ENCODE peak calls at places on chromosome 2, in seven cellular contexts. R is psoas muscle, K is colonic mucosa, Y is spleen, O is esophagus muscularis mucosa, V is ovary, A is HCT116. P is an unnamed sample.

GRCh38 chr2:72325592-72326422 is 178.1 kb upstream of the CYP26B1 start:
- DNase-seq in R (no peak), K (peak; percentile 67), Y (no peak), O (no peak), V (no peak), A (no peak), P (peak; percentile 8)

GRCh38 chr2:191165190-191165643 is 14.4 kb upstream of the STAT4 start:
- DNase-seq in R (no peak), K (no peak), Y (no peak), O (no peak), V (no peak), A (peak; percentile 36), P (peak; percentile 52)

GRCh38 chr2:23561544-23561943 is 176.6 kb downstream of the KLHL29 start:
- DNase-seq in R (no peak), K (no peak), Y (no peak), O (no peak), V (no peak), A (no peak), P (no peak)

GRCh38 chr2:160736148-160736547 is 242.5 kb upstream of the RBMS1 start:
- DNase-seq in R (no peak), K (no peak), Y (no peak), O (no peak), V (no peak), A (no peak), P (no peak)

GRCh38 chr2:128320609-128321420 is 2.1 kb upstream of the HS6ST1 start:
- DNase-seq in R (no peak), K (no peak), Y (no peak), O (peak; percentile 82), V (peak; percentile 39), A (no peak), P (no peak)

GRCh38 chr2:96427917-96428316 is 77.2 kb downstream of the NEURL3 start:
- DNase-seq in R (no peak), K (no peak), Y (no peak), O (no peak), V (no peak), A (peak; percentile 90), P (peak; percentile 92)

GRCh38 chr2:74567862-74568261 is 13.3 kb downstream of the DOK1 start:
- DNase-seq in R (no peak), K (no peak), Y (no peak), O (no peak), V (no peak), A (no peak), P (peak; percentile 74)

GRCh38 chr2:6054394-6054732 is 362.2 kb downstream of the SOX11 start:
- DNase-seq in R (no peak), K (no peak), Y (no peak), O (no peak), V (no peak), A (no peak), P (no peak)

GRCh38 chr2:20398956-20399567 is 47.8 kb upstream of the RHOB start:
- DNase-seq in R (no peak), K (no peak), Y (no peak), O (no peak), V (no peak), A (no peak), P (no peak)

GRCh38 chr2:132991464-132992045 is 321.6 kb upstream of the LYPD1 start:
- DNase-seq in R (no peak), K (no peak), Y (no peak), O (no peak), V (no peak), A (no peak), P (no peak)

GRCh38 chr2:74369976-74370375 is 10.1 kb downstream of the DCTN1 start:
- DNase-seq in R (no peak), K (no peak), Y (no peak), O (no peak), V (no peak), A (no peak), P (no peak)

GRCh38 chr2:197086500-197086899 is 160.0 kb upstream of the PGAP1 start:
- DNase-seq in R (no peak), K (no peak), Y (no peak), O (no peak), V (no peak), A (no peak), P (no peak)

GRCh38 chr2:179917272-179917671 is 55.9 kb upstream of the ZNF385B start:
- DNase-seq in R (no peak), K (no peak), Y (no peak), O (no peak), V (no peak), A (no peak), P (peak; percentile 2)

GRCh38 chr2:64831977-64832328 is 157.2 kb upstream of the SLC1A4 start:
- DNase-seq in R (no peak), K (no peak), Y (no peak), O (no peak), V (no peak), A (no peak), P (peak; percentile 11)

GRCh38 chr2:112958428-112959108 is 19.2 kb upstream of the IL36G start:
- DNase-seq in R (no peak), K (peak; percentile 36), Y (no peak), O (peak; percentile 74), V (no peak), A (peak; percentile 41), P (peak; percentile 66)

GRCh38 chr2:240460243-240460630 is 24.8 kb downstream of the GPC1 start:
- DNase-seq in R (peak; percentile 47), K (no peak), Y (peak; percentile 67), O (no peak), V (no peak), A (no peak), P (no peak)

GRCh38 chr2:589551-589950 is 87.7 kb downstream of the TMEM18 start:
- DNase-seq in R (no peak), K (no peak), Y (no peak), O (no peak), V (no peak), A (no peak), P (peak; percentile 12)

GRCh38 chr2:588041-588645 is 89.1 kb downstream of the TMEM18 start:
- DNase-seq in R (no peak), K (no peak), Y (no peak), O (no peak), V (no peak), A (no peak), P (no peak)

GRCh38 chr2:586518-587370 is 90.5 kb downstream of the TMEM18 start:
- DNase-seq in R (no peak), K (no peak), Y (no peak), O (no peak), V (no peak), A (no peak), P (no peak)

GRCh38 chr2:584863-585823 is 92.1 kb downstream of the TMEM18 start:
- DNase-seq in R (no peak), K (no peak), Y (no peak), O (no peak), V (no peak), A (no peak), P (no peak)

DNA sequence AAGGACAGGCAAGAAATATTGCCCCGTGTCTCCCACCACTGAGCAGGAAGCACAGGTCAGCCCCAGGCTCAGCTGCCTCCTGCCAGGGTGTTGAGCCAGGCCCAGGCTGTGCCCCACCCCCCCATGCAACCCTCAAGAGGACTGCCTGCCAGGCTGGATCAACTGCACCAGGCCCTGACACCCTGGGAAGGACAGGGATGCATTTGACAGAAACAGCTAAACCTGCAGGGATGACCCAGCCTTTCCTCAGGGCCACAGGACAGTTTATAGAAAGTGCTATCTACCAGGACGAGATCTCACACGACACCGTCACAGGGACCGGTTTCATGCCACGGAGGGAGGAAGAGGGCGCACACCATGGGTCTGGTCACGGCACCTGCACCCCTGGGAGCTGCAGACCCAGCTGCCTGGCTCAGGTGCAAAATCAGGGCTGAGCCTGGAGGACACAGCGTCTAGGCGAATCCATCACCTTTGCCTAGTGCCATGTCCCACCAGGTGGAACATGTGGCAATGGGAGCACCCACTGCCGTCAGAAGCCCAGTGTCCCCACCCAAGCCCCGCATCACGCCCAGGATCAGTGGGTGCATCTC is 89.7 kb downstream of the TMEM18 start:
- DNase-seq in R (no peak), K (no peak), Y (no peak), O (no peak), V (no peak), A (no peak), P (no peak)
- H3K27ac ChIP-seq in R (no peak overlapping the region), K (no peak overlapping the region), Y (no peak overlapping the region), O (no peak overlapping the region), V (no peak overlapping the region), A (no peak overlapping the region), P (no peak overlapping the region)

DNA sequence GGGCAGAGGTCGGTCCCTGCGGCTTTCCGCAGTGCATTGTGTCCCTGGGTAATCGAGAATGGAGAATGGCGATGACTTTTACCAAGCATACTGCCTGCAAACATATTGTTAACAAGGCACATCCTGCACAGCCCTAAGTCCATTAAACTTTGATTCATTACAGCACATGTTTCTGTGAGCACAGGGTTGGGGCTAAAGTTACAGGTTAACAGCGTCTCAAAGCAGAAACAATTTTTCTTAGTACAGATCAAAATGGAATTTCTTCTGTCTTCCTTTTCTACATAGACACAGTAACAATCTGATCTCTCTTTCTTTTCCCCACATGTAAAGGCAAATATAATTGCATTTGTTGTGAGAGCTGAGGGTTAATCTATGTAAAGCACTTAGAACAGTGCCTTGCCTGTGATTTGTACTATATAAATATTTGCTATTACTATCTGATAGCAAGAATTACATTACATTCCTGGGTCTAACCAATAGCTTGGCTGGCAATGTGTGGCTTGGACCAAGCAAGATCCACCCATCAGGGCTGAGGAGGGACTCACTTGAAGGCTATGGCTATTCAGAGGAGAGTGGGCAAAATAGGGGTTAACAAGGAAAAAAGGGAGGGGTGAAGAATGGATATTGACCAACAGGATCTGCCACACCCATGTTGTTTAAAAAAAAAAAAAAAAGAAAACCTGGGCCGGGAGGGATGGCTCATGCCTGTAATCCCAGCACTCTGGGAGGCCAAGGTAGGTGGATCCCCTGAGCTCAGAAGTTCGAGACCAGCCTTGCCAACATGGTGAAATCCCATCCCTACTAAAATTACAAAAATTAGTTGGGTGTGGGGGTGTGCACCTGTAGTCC is 19.8 kb upstream of the TMBIM1 start:
- DNase-seq in R (no peak), K (peak; percentile 57), Y (no peak), O (no peak), V (no peak), A (no peak), P (no peak)
- TF ChIP-seq CTCF in R (no peak), K (no peak), Y (no peak), O (no peak), V (no peak), A (no peak), P (no peak)

GRCh38 chr2:201972621-201973255 is 60.9 kb upstream of the FZD7 start:
- DNase-seq in R (no peak), K (no peak), Y (no peak), O (no peak), V (no peak), A (no peak), P (no peak)
- H3K27ac ChIP-seq in R (no peak overlapping the region), K (no peak overlapping the region), Y (no peak overlapping the region), O (no peak overlapping the region), V (no peak overlapping the region), A (no peak overlapping the region), P (no peak overlapping the region)

DNA sequence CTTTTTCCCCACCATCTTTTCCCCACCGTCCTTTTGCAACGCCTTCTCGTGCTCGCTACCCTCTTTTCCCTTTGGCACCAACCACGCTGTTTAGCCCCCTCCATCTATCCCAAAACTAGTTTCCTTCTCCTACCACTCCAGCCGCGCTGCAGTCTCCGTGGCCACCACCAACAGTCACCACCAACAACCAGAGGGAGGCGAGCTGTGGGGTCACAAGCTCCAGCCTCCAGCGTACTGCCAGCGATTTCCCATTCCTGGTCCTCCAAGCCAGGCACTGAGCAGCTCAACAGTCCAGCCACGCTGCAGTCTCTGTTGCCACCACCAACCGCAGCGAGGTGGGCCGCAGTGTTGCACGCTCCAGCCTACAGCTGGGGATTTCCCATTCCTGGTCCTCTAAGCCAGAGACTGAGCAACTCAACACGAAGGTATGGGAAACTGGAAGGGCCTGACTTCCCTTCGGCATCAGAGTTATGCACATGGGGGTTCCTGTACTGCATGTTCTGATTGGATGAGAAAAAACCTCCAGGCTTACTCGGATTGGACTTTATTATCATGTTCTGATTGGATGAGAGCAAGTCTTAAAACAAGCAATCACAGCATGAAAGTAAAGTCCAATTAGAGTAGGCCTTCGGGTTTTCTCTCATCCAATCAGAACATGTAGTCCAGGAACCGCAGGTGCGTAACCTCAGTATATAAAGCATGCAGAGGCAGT is 42.3 kb upstream of the IMP4 start:
- DNase-seq in R (no peak), K (no peak), Y (peak; percentile 48), O (no peak), V (no peak), A (no peak), P (no peak)
- TF ChIP-seq CTCF in R (no peak), K (no peak), Y (no peak), O (no peak), V (no peak), A (no peak), P (no peak)

P was measured in RWPE1.